ENCODE peak calls at places on chromosome 15, in nine cellular contexts. R, D, O, E, J, Z, I, B and S are unnamed samples.

GRCh38 chr15:65379986-65380385 is 2.2 kb upstream of the IGDCC3 start:
- DNase-seq in R (no peak), D (no peak), O (no peak), E (no peak), J (no peak), Z (no peak), I (no peak), B (no peak), S (no peak)

GRCh38 chr15:39118510-39118909 is 462.4 kb upstream of the THBS1 start:
- DNase-seq in R (no peak), D (peak), O (no peak), E (no peak), J (no peak), Z (no peak), I (peak), B (no peak), S (peak)

GRCh38 chr15:61841461-61841860 is 218.8 kb downstream of the VPS13C start:
- DNase-seq in R (no peak), D (no peak), O (no peak), E (no peak), J (no peak), Z (no peak), I (no peak), B (no peak), S (no peak)

GRCh38 chr15:40392986-40393948 is 10.7 kb downstream of the KNSTRN start:
- DNase-seq in R (no peak), D (no peak), O (no peak), E (no peak), J (no peak), Z (no peak), I (no peak), B (no peak), S (no peak)

GRCh38 chr15:43518073-43518761 is 809 bp downstream of the MAP1A start:
- DNase-seq in R (no peak), D (peak), O (peak), E (peak), J (no peak), Z (no peak), I (no peak), B (peak), S (no peak)

GRCh38 chr15:66809664-66810063 is 107.6 kb downstream of the SMAD6 start:
- DNase-seq in R (no peak), D (no peak), O (no peak), E (no peak), J (no peak), Z (no peak), I (no peak), B (no peak), S (no peak)

GRCh38 chr15:86183765-86184491 is 104.3 kb downstream of the AGBL1 start:
- DNase-seq in R (no peak), D (no peak), O (no peak), E (no peak), J (peak), Z (no peak), I (peak), B (no peak), S (no peak)

GRCh38 chr15:20659265-20659664 is 117.7 kb upstream of the GOLGA6L6 start:
- DNase-seq in R (no peak), D (no peak), O (no peak), E (no peak), J (no peak), Z (no peak), I (no peak), B (no peak), S (no peak)

GRCh38 chr15:79451361-79451999 is 19.3 kb downstream of the MINAR1 start:
- DNase-seq in R (no peak), D (no peak), O (no peak), E (no peak), J (no peak), Z (no peak), I (no peak), B (no peak), S (no peak)

GRCh38 chr15:51475736-51476135 is 134.3 kb downstream of the GLDN start:
- DNase-seq in R (no peak), D (no peak), O (no peak), E (no peak), J (no peak), Z (no peak), I (no peak), B (no peak), S (no peak)

GRCh38 chr15:92521624-92522008 is 127.9 kb downstream of the ST8SIA2 start:
- DNase-seq in R (peak), D (peak), O (peak), E (peak), J (peak), Z (peak), I (peak), B (peak), S (peak)

GRCh38 chr15:91857224-91857585 is 3.7 kb downstream of the SLCO3A1 start:
- DNase-seq in R (no peak), D (no peak), O (no peak), E (no peak), J (no peak), Z (no peak), I (no peak), B (no peak), S (no peak)

GRCh38 chr15:29379647-29380046 is 110.0 kb upstream of the NSMCE3 start:
- DNase-seq in R (no peak), D (no peak), O (no peak), E (no peak), J (no peak), Z (no peak), I (no peak), B (no peak), S (no peak)